ENCODE peak calls at places on chromosomes 5 and 9, in ten cellular contexts. O, Z, R, I, T, Y, V, Q, G and E are unnamed samples.
A peak's percentile ranks its signal among the peaks of the same experiment; 100 is the strongest.

GRCh38 chr5:145010834-145011233 is 824.3 kb downstream of the PRELID2 start:
- DNase-seq in Y (no peak), R (no peak), G (no peak), V (no peak), Z (no peak), Q (no peak), O (no peak), I (no peak), T (no peak), E (no peak)

GRCh38 chr9:70108181-70108580 is 64.5 kb downstream of the MAMDC2 start:
- DNase-seq in R (no peak), Q (no peak), T (no peak), G (no peak), V (no peak), Y (no peak), I (no peak), O (no peak), Z (no peak), E (no peak)

GRCh38 chr9:21023861-21024260 is 7.6 kb downstream of the HACD4 start:
- DNase-seq in I (no peak), R (no peak), O (no peak), G (no peak), V (no peak), Y (no peak), Q (no peak), T (no peak), Z (no peak), E (no peak)

GRCh38 chr9:94802795-94803194 is 76.3 kb downstream of the AOPEP start:
- DNase-seq in I (no peak), O (peak; percentile 42), Y (no peak), Q (no peak), G (no peak), V (no peak), Z (no peak), R (no peak), T (peak; percentile 76), E (peak; percentile 55)

GRCh38 chr9:88661759-88662158 is 126.8 kb downstream of the NXNL2 start:
- DNase-seq in G (no peak), Q (no peak), Z (no peak), R (no peak), Y (no peak), I (no peak), O (no peak), V (peak; percentile 42), T (no peak), E (no peak)

GRCh38 chr5:143314123-143314522 is 89.4 kb downstream of the NR3C1 start:
- DNase-seq in V (no peak), O (no peak), I (no peak), Z (no peak), R (no peak), T (no peak), G (no peak), Q (no peak), Y (no peak), E (no peak)

GRCh38 chr9:87547665-87548064 is 50.0 kb downstream of the DAPK1 start:
- DNase-seq in O (no peak), G (no peak), Q (no peak), R (no peak), Z (no peak), I (no peak), V (peak; percentile 30), T (no peak), Y (peak; percentile 77), E (no peak)

GRCh38 chr5:41985945-41986344 is 60.9 kb downstream of the FBXO4 start:
- DNase-seq in V (no peak), T (no peak), G (no peak), Q (no peak), Y (no peak), I (no peak), Z (no peak), R (no peak), O (no peak), E (no peak)

GRCh38 chr5:68292316-68292715 is 76.8 kb downstream of the PIK3R1 start:
- DNase-seq in G (no peak), R (no peak), Y (no peak), Z (no peak), V (no peak), O (no peak), Q (no peak), T (peak; percentile 25), I (no peak), E (no peak)

GRCh38 chr5:68288756-68289134 is 73.2 kb downstream of the PIK3R1 start:
- DNase-seq in Q (no peak), I (no peak), O (peak; percentile 60), Z (peak; percentile 54), R (peak; percentile 18), V (peak; percentile 1), G (no peak), T (no peak), Y (peak; percentile 57), E (no peak)

GRCh38 chr5:68287976-68288755 is 72.6 kb downstream of the PIK3R1 start:
- DNase-seq in V (peak; percentile 28), T (peak; percentile 37), O (peak; percentile 81), Y (peak; percentile 93), Z (peak; percentile 76), R (peak; percentile 76), Q (peak; percentile 71), I (peak; percentile 34), G (peak; percentile 88), E (peak; percentile 66)

GRCh38 chr5:68289576-68289975 is 74.0 kb downstream of the PIK3R1 start:
- DNase-seq in Q (no peak), O (no peak), R (no peak), Y (no peak), V (no peak), G (no peak), Z (no peak), T (no peak), I (no peak), E (no peak)

DNA sequence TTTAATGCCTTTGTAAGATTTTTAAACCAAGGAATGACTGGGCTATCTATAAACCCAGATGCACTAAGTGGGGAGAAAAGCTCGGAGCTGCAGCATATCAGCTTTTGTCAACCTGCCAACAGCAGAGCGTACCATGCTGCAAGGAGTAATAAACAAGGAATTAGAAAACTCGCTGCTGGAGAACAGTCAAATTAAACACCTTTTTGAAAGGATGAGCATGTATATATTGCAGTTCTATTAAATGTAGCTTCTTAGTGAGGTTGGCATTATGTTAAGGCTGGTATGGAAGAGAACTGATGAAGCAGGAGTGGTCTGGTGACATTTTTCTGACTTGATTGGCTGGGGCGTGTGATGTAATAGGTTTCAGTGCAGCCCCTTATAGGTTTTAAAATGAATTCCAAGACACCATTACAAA is 74.7 kb downstream of the PIK3R1 start:
- DNase-seq in I (no peak), Q (no peak), V (no peak), Z (no peak), O (no peak), T (peak; percentile 54), G (no peak), Y (no peak), R (peak; percentile 25), E (no peak)
- H3K4me3 ChIP-seq in I (no peak overlapping the region), Q (no peak overlapping the region), V (no peak overlapping the region), Z (peak overlapping the region; percentile 67), O (no peak overlapping the region), T (no peak overlapping the region), G (no peak overlapping the region), Y (peak overlapping the region; percentile 74), R (peak overlapping the region; percentile 71), E (no peak overlapping the region)

DNA sequence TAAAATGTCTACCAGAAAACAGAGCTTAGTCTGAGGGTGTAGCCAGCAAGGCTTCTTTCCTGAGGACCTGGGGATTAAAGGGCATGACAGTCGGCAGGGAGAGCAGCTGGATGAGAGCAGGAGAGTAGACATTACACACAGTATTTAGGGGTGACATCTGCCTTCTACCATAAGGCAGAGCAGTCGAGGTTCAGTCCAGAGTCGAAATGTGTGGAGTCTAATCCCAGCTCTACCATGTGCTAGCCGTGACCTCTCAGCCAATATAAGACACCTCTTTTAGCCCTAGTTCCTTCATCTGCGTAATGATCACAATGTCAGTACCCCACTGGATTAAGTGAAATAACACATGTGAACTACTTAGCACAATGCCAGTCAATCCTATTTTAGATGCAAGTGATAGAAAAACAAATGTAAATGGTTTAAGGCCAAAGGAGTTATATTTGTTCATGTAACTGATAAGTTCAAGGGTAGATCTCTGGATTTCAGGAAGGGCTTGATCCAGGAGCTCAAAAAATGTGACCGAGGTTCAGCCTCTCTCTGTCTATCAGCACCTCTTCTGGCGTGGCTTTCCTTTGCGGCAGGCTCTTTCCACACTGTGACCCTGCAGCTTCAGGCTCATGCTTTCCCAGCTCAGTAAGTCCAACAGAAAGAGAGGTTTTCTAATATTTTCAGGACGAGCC is 16.2 kb upstream of the CPLX2 start:
- DNase-seq in R (no peak), I (no peak), O (no peak), Z (no peak), T (no peak), Y (no peak), V (no peak), Q (no peak), G (no peak), E (no peak)
- H3K4me1 ChIP-seq in R (no peaks in the 10 kb centered on the region), I (peaks cover 88% of the 10 kb centered on the region), O (no peaks in the 10 kb centered on the region), Z (peaks cover 6% of the 10 kb centered on the region), T (no peaks in the 10 kb centered on the region), Y (no peaks in the 10 kb centered on the region), V (no peaks in the 10 kb centered on the region), Q (no peaks in the 10 kb centered on the region), G (no peaks in the 10 kb centered on the region), E (no peaks in the 10 kb centered on the region)

DNA sequence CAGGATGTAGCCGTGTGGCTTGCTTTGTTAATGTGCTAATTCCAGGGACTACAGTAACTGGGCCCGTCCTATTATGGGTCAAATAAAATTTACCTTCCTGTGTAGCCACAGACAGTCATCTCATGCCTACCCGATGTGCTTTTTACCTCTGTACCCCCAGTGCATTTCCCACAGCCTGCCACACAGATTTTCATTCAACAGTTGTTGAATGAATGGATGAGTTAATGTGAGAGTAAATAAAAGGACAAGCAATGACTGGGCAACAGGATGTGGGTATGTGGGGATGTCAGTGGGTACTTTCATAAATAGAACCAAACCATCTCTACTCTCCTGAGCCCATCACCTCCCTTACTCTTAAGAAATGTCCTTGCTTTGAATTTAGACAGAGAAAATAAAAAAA is 441.2 kb upstream of the ZNF462 start:
- DNase-seq in T (no peak), G (no peak), Q (no peak), V (peak; percentile 79), R (no peak), Y (no peak), Z (no peak), I (no peak), O (no peak), E (no peak)
- H3K4me3 ChIP-seq in T (no peak overlapping the region), G (no peak overlapping the region), Q (no peak overlapping the region), V (no peak overlapping the region), R (no peak overlapping the region), Y (no peak overlapping the region), Z (no peak overlapping the region), I (no peak overlapping the region), O (no peak overlapping the region), E (no peak overlapping the region)

GRCh38 chr9:133786371-133786753 is 48.2 kb upstream of the SARDH start:
- DNase-seq in I (no peak), T (no peak), Y (peak; percentile 72), Q (no peak), V (no peak), O (no peak), G (no peak), Z (no peak), R (no peak), E (no peak)

GRCh38 chr9:133786936-133787748 is 49.0 kb upstream of the SARDH start:
- DNase-seq in T (no peak), Y (peak; percentile 38), Q (no peak), I (no peak), V (no peak), R (no peak), O (no peak), Z (no peak), G (no peak), E (no peak)

GRCh38 chr9:133788045-133788818 is 50.1 kb upstream of the SARDH start:
- DNase-seq in R (no peak), Q (no peak), G (no peak), T (no peak), Z (no peak), V (no peak), O (no peak), Y (peak; percentile 73), I (no peak), E (no peak)

GRCh38 chr9:133788819-133789733 is 50.9 kb upstream of the SARDH start:
- DNase-seq in R (peak; percentile 39), Q (peak; percentile 47), T (no peak), Y (peak; percentile 76), Z (no peak), V (no peak), I (no peak), G (no peak), O (no peak), E (no peak)

DNA sequence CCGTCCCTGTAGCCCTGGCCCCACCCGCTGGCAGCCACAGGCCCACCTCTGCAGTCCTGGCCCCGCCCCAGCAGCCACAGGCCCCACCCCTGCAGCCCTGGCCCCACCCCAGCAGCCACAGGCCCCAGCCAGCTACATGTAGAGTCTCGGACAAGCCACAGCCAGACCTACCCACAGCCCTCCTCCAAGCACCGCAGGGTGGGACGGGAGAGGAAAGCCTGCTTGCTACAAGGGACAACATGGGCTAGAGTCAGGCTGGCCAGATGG is 49.5 kb upstream of the SARDH start:
- DNase-seq in Z (peak; percentile 73), G (no peak), V (no peak), I (peak; percentile 25), Y (peak; percentile 83), Q (no peak), T (no peak), R (peak; percentile 32), O (peak; percentile 93), E (peak; percentile 66)
- H3K4me1 ChIP-seq in Z (peaks cover 2% of the 10 kb centered on the region), G (no peaks in the 10 kb centered on the region), V (no peaks in the 10 kb centered on the region), I (peaks cover under 1% of the 10 kb centered on the region), Y (peaks cover 21% of the 10 kb centered on the region), Q (no peaks in the 10 kb centered on the region), T (no peaks in the 10 kb centered on the region), R (peaks cover 32% of the 10 kb centered on the region), O (no peaks in the 10 kb centered on the region), E (no peaks in the 10 kb centered on the region)